ENCODE peak calls at places on chromosomes 3 and 15, in five cellular contexts. C is gastrocnemius medialis, F is Panc1, B is PC-3, K is BE2C. A is an unnamed sample.

GRCh38 chr15:35168464-35168863 is 83.4 kb upstream of the NANOGP8 start:
- DNase-seq in C (no peak), F (no peak), B (peak), K (no peak), A (peak)

GRCh38 chr3:30493912-30494311 is 112.5 kb upstream of the TGFBR2 start:
- DNase-seq in C (peak), F (no peak), B (no peak), K (no peak), A (no peak)

GRCh38 chr3:185693985-185694675 is 108.0 kb downstream of the SENP2 start:
- DNase-seq in C (no peak), F (no peak), B (peak), K (no peak), A (peak)

GRCh38 chr3:196754215-196754937 is 14.7 kb downstream of the PAK2 start:
- DNase-seq in C (no peak), F (no peak), B (no peak), K (no peak), A (no peak)

GRCh38 chr15:31145271-31145911 is 43.9 kb upstream of the TRPM1 start:
- DNase-seq in C (no peak), F (no peak), B (peak), K (no peak), A (peak)

GRCh38 chr3:15693340-15693739 is 91.8 kb downstream of the BTD start:
- DNase-seq in C (no peak), F (no peak), B (peak), K (no peak), A (no peak)

GRCh38 chr3:175456496-175456895 is 597.4 kb downstream of the NAALADL2 start:
- DNase-seq in C (no peak), F (no peak), B (peak), K (no peak), A (no peak)

GRCh38 chr15:28123408-28124023 is 24.4 kb upstream of the OCA2 start:
- DNase-seq in C (peak), F (peak), B (peak), K (peak), A (no peak)

GRCh38 chr3:186786810-186787375 is 3.5 kb downstream of the EIF4A2 start:
- DNase-seq in C (no peak), F (no peak), B (no peak), K (no peak), A (no peak)

GRCh38 chr3:85304360-85304964 is 345.7 kb downstream of the CADM2 start:
- DNase-seq in C (no peak), F (no peak), B (peak), K (no peak), A (no peak)
- TF ChIP-seq CTCF in C (no peak), F (peak), B (peak), K (peak), A (no peak)

DNA sequence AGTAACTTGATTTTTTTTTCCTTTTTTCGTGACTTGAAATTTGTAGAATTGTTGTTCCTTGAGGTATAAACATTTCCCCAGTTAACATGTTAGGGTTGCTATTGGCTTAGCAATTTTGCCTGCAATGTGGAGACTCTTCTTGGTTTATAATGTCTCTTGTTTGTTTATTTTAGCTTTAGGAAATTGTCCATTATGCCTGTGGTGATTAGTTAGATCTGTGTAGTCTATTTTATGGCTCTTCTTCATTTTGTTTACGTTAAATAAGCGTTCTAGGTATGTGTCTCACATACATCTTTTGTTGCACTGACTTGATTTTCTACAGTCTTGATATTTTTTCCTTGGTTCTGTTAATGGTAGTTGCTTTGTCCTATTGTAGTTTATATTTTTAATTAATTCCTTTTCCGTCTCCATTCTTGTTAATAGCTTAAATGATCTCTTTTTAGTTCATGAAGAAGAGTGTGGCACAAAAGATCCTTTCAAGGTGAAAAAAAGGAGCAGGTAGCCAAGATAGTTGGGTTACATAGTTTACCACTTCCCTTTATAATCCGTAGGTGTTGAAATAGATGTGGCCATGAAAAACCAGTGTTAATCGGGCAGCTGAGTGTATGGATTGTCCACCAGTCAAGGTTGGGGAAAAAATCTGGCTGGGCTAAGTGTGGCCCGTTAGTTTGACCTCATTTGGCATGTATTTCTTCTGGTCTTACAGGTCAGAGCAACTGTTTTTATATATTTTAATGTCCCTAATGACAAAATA is 12.1 kb downstream of the IQGAP1 start:
- DNase-seq in C (no peak), F (no peak), B (no peak), K (no peak), A (no peak)
- H3K4me3 ChIP-seq in C (peak), F (peak), B (peak), K (no peak), A (no peak)

GRCh38 chr3:44337253-44337652 is 1.3 kb upstream of the TCAIM start:
- DNase-seq in C (no peak), F (no peak), B (peak), K (no peak), A (no peak)
- TF ChIP-seq CTCF in C (no peak), F (no peak), B (no peak), K (no peak), A (no peak)

GRCh38 chr15:71547066-71547465 is 263.3 kb upstream of the NR2E3 start:
- DNase-seq in C (no peak), F (no peak), B (no peak), K (no peak), A (no peak)

GRCh38 chr15:71549100-71549499 is 261.3 kb upstream of the NR2E3 start:
- DNase-seq in C (no peak), F (no peak), B (no peak), K (no peak), A (no peak)

GRCh38 chr15:71548317-71548908 is 261.9 kb upstream of the NR2E3 start:
- DNase-seq in C (no peak), F (no peak), B (no peak), K (no peak), A (no peak)

GRCh38 chr15:71551566-71551965 is 258.8 kb upstream of the NR2E3 start:
- DNase-seq in C (no peak), F (no peak), B (no peak), K (no peak), A (no peak)

GRCh38 chr15:71549697-71550096 is 260.7 kb upstream of the NR2E3 start:
- DNase-seq in C (no peak), F (no peak), B (no peak), K (no peak), A (no peak)
- H3K4me3 ChIP-seq in C (no peak), F (no peak), B (no peak), K (no peak), A (no peak)

A was measured in AG09309.